ENCODE peak calls at places on chromosomes 11 and 22, in four cellular contexts. One of them, this sample, is unnamed.

GRCh38 chr11:117094776-117095175 is 3.5 kb downstream of the SIK3 start:
- DNase-seq in OCI-LY7: no peak
- DNase-seq in lower lobe of right lung: no peak
- DNase-seq in PC-3: peak; percentile 21
- DNase-seq in this sample: no peak

GRCh38 chr11:62707277-62707771 is at the start of the genes BSCL2 and GNG3:
- DNase-seq in PC-3: no peak
- DNase-seq in lower lobe of right lung: no peak
- DNase-seq in OCI-LY7: no peak
- DNase-seq in this sample: no peak

GRCh38 chr11:62269654-62270278 is at the start of gene SCGB2A2:
- DNase-seq in lower lobe of right lung: no peak
- DNase-seq in OCI-LY7: no peak
- DNase-seq in PC-3: peak; percentile 73
- DNase-seq in this sample: no peak

GRCh38 chr22:22767876-22768602 is 119.6 kb upstream of the IGLL5 start:
- DNase-seq in OCI-LY7: no peak
- DNase-seq in lower lobe of right lung: no peak
- DNase-seq in PC-3: peak; percentile 20
- DNase-seq in this sample: no peak

GRCh38 chr11:118917488-118918127 is 8.1 kb downstream of the BCL9L start:
- DNase-seq in PC-3: peak; percentile 52
- DNase-seq in lower lobe of right lung: peak; percentile 72
- DNase-seq in OCI-LY7: no peak
- DNase-seq in this sample: peak; percentile 86

GRCh38 chr22:37748659-37749058 is 51.8 kb downstream of the TRIOBP start:
- DNase-seq in PC-3: no peak
- DNase-seq in lower lobe of right lung: no peak
- DNase-seq in OCI-LY7: no peak
- DNase-seq in this sample: no peak

GRCh38 chr11:28834877-28835276 is 726.7 kb downstream of the METTL15 start:
- DNase-seq in OCI-LY7: no peak
- DNase-seq in PC-3: peak; percentile 84
- DNase-seq in lower lobe of right lung: no peak
- DNase-seq in this sample: no peak

GRCh38 chr11:281486-282161 is 3.4 kb downstream of the NLRP6 start:
- DNase-seq in PC-3: no peak
- DNase-seq in OCI-LY7: no peak
- DNase-seq in lower lobe of right lung: no peak
- DNase-seq in this sample: no peak

GRCh38 chr22:17120281-17120680 is 879 bp downstream of the TMEM121B start:
- DNase-seq in OCI-LY7: no peak
- DNase-seq in lower lobe of right lung: peak; percentile 71
- DNase-seq in PC-3: no peak
- DNase-seq in this sample: peak; percentile 88

GRCh38 chr11:33900159-33900855 is 8.4 kb upstream of the LMO2 start:
- DNase-seq in PC-3: no peak
- DNase-seq in lower lobe of right lung: no peak
- DNase-seq in OCI-LY7: no peak
- DNase-seq in this sample: no peak

GRCh38 chr11:35583126-35583525 is 35.1 kb upstream of the FJX1 start:
- DNase-seq in OCI-LY7: no peak
- DNase-seq in PC-3: peak; percentile 22
- DNase-seq in lower lobe of right lung: no peak
- DNase-seq in this sample: no peak

GRCh38 chr11:112366777-112367176 is 106.1 kb upstream of the PLET1 start:
- DNase-seq in lower lobe of right lung: no peak
- DNase-seq in PC-3: peak; percentile 12
- DNase-seq in OCI-LY7: no peak
- DNase-seq in this sample: no peak

GRCh38 chr11:114243461-114244372 is 52.5 kb upstream of the NNMT start:
- DNase-seq in PC-3: no peak
- DNase-seq in lower lobe of right lung: no peak
- DNase-seq in OCI-LY7: no peak
- DNase-seq in this sample: no peak

DNA sequence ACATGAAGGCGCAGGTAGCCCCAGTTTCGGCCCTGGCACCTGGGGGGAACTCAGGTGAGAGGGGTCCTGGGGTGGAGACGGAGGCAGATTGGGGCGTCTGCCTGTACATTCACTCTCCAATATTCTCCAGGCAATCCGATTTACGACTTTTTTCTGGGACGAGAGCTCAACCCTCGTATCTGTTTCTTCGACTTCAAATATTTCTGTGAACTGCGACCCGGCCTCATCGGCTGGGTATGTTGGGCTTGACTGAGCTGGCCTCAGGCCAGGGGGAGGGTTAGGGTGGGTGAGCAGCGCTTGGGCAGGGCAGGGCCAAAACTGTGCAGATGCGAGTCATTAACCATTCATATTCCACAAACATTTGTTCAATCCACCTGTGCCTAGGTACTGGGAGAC is 1.7 kb downstream of the TM7SF2 start:
- DNase-seq in PC-3: peak; percentile 39
- DNase-seq in lower lobe of right lung: no peak
- DNase-seq in OCI-LY7: no peak
- DNase-seq in this sample: no peak
- H3K4me1 ChIP-seq in PC-3: peaks cover 21% of the 10 kb centered on the region
- H3K4me1 ChIP-seq in lower lobe of right lung: peaks cover 50% of the 10 kb centered on the region
- H3K4me1 ChIP-seq in OCI-LY7: peaks cover 61% of the 10 kb centered on the region
- H3K4me1 ChIP-seq in this sample: peaks cover 25% of the 10 kb centered on the region

GRCh38 chr11:63710476-63711217 is 29.3 kb downstream of the RTN3 start:
- DNase-seq in OCI-LY7: no peak
- DNase-seq in lower lobe of right lung: no peak
- DNase-seq in PC-3: peak; percentile 13
- DNase-seq in this sample: no peak
- TF ChIP-seq CTCF in OCI-LY7: no peak
- TF ChIP-seq CTCF in lower lobe of right lung: no peak
- TF ChIP-seq CTCF in PC-3: no peak
- TF ChIP-seq CTCF in this sample: no peak

GRCh38 chr22:21444701-21445436 is 22.3 kb upstream of the TMEM191C start:
- DNase-seq in PC-3: no peak
- DNase-seq in OCI-LY7: no peak
- DNase-seq in lower lobe of right lung: peak; percentile 42
- DNase-seq in this sample: peak; percentile 22
- H3K36me3 ChIP-seq in PC-3: no peaks in the 10 kb centered on the region
- H3K36me3 ChIP-seq in OCI-LY7: peaks cover 13% of the 10 kb centered on the region
- H3K36me3 ChIP-seq in lower lobe of right lung: peaks cover 35% of the 10 kb centered on the region
- H3K36me3 ChIP-seq in this sample: peaks cover 53% of the 10 kb centered on the region

GRCh38 chr11:44567876-44568256 is 2.4 kb downstream of the CD82 start:
- DNase-seq in lower lobe of right lung: no peak
- DNase-seq in OCI-LY7: no peak
- DNase-seq in PC-3: no peak
- DNase-seq in this sample: no peak

GRCh38 chr11:44570411-44571155 is 5.1 kb downstream of the CD82 start:
- DNase-seq in OCI-LY7: no peak
- DNase-seq in PC-3: no peak
- DNase-seq in lower lobe of right lung: no peak
- DNase-seq in this sample: peak; percentile 40

GRCh38 chr11:44566952-44567875 is 1.8 kb downstream of the CD82 start:
- DNase-seq in OCI-LY7: no peak
- DNase-seq in lower lobe of right lung: no peak
- DNase-seq in PC-3: no peak
- DNase-seq in this sample: peak; percentile 28

GRCh38 chr11:44568358-44568705 is 2.9 kb downstream of the CD82 start:
- DNase-seq in OCI-LY7: no peak
- DNase-seq in PC-3: no peak
- DNase-seq in lower lobe of right lung: no peak
- DNase-seq in this sample: no peak

DNA sequence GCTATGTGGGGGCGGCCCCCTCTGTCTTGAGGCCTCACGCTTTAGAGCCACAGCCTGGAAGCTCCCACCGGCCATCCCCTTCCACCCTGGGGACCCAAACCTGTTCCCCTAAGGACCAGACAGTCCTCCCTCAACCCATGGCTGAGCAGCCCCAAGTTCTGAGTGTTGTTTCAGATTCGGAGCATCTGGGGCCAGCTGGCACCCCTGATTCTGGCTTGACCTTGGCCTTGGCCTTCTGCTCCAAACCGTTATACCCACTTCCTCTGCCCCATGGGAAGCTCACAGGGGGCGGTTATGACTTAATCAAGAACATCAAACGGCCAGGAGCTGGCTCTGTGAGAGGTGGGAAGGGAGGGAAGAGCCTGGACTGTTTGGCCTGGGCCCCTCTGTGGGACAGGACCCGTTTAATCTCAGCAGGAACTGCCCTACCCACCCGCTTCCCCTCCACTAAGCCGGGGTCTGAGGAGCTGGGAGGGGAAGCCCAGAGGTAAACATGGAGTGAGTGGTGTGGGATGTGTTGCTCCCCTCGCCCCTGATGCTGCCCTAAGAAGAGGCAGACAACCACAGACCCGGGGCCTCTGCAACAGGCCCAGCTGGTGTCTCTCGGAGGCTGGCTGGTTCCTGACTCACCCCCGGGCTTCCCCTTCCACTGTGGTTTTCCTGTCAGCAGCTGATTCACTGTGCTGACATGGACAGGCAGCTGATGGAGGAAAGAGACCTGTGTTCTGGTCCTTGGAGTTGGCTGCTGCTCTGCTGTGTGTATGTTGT is 3.4 kb downstream of the CD82 start:
- DNase-seq in PC-3: peak; percentile 81
- DNase-seq in OCI-LY7: peak; percentile 51
- DNase-seq in lower lobe of right lung: peak; percentile 87
- DNase-seq in this sample: peak; percentile 89
- H3K4me1 ChIP-seq in PC-3: peaks cover 21% of the 10 kb centered on the region
- H3K4me1 ChIP-seq in OCI-LY7: peaks cover 34% of the 10 kb centered on the region
- H3K4me1 ChIP-seq in lower lobe of right lung: peaks cover 94% of the 10 kb centered on the region
- H3K4me1 ChIP-seq in this sample: peaks cover 34% of the 10 kb centered on the region

DNA sequence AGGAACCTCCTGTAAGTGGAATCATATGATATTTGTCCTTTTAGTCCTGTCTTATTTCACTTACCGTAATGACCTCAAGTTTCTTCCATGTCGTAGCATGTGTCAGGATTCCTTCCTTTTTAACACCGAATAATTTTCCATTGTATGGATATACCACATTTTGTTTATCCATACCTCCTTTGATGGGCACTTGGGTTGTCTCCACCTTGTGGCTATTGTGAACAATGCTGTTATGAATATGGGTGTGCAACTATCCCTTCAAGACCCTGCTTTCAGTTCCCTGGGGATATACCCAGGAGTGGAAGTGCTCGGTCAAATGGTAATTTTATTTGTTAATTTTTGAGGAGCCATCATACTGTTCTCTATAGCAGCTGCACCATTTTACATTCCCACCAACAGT is 244.9 kb upstream of the BLID start:
- DNase-seq in lower lobe of right lung: no peak
- DNase-seq in OCI-LY7: peak; percentile 1
- DNase-seq in PC-3: peak; percentile 36
- DNase-seq in this sample: no peak
- TF ChIP-seq CTCF in lower lobe of right lung: peak; percentile 13
- TF ChIP-seq CTCF in OCI-LY7: peak; percentile 52
- TF ChIP-seq CTCF in PC-3: peak; percentile 61
- TF ChIP-seq CTCF in this sample: no peak

GRCh38 chr22:31094741-31095140 is 12.6 kb downstream of the SELENOM start:
- DNase-seq in OCI-LY7: no peak
- DNase-seq in PC-3: no peak
- DNase-seq in lower lobe of right lung: no peak
- DNase-seq in this sample: no peak
- H3K36me3 ChIP-seq in OCI-LY7: no peaks in the 10 kb centered on the region
- H3K36me3 ChIP-seq in PC-3: peaks cover 37% of the 10 kb centered on the region
- H3K36me3 ChIP-seq in lower lobe of right lung: peaks cover 100% of the 10 kb centered on the region
- H3K36me3 ChIP-seq in this sample: no peaks in the 10 kb centered on the region

DNA sequence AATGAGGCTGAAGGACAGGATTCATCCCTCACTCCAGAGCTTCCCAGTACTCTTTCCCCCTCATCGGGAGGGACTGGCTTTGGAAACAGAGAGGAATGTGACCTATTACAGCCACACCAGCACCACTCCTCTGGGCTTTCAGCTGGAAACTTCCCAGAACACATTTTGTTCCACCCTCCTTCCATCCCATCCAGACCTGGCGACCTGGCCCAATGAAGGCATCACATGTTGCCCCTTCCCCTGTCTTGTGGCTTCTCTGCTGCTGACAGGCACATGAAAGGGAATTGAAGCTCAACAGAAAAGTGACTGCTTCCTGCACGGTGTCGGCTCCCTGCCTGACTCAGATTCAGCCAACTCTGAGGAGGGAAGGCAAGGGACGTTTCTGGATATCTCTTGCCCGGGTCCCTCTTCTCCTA is 19.1 kb downstream of the IRAG1 start:
- DNase-seq in OCI-LY7: no peak
- DNase-seq in PC-3: no peak
- DNase-seq in lower lobe of right lung: no peak
- DNase-seq in this sample: no peak
- H3K4me1 ChIP-seq in OCI-LY7: no peaks in the 10 kb centered on the region
- H3K4me1 ChIP-seq in PC-3: peaks cover 9% of the 10 kb centered on the region
- H3K4me1 ChIP-seq in lower lobe of right lung: peaks cover 45% of the 10 kb centered on the region
- H3K4me1 ChIP-seq in this sample: peaks cover 36% of the 10 kb centered on the region

DNA sequence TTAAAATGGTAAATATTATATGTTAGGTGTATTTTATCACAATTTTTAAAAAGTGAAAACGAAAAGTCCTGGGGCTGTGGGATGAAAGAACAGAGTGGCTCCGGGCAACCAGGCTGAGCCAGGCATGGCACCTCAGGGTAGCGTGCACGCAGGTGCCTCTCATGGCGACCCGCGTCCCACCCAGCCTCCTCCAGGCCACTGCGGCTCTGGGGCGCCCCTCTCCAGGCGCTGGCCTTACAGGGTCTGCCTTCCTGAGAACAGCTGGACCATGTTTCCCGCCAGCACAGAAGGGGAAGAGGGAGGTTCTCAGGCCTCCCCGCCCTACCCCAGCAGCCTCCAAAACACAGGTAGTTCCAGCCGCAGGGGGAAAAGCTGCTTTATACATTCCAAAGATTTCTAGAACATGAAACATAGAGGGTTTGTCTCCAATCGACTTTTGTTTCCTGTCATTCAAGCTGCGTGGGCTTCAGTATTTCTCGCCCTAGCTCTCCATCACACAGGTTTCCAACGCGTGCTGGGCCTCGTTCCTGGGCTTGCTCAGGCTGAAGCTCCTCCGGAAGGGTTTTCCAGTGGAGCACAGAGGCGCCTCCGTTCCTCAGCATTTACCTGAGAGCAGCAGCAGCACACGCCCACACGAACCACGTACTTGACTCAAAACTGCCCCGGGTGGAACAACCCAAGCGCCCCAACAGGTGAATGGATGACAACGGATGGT is 10.5 kb downstream of the EHD1 start:
- DNase-seq in OCI-LY7: no peak
- DNase-seq in PC-3: peak; percentile 78
- DNase-seq in lower lobe of right lung: no peak
- DNase-seq in this sample: no peak
- TF ChIP-seq CTCF in OCI-LY7: peak; percentile 20
- TF ChIP-seq CTCF in PC-3: no peak
- TF ChIP-seq CTCF in lower lobe of right lung: no peak
- TF ChIP-seq CTCF in this sample: no peak

This sample was measured in left lung.